ENCODE peak calls at places on chromosomes 12 and 14, in seven cellular contexts. Z, J, E, I, A, H and K are unnamed samples.
A peak's percentile ranks its signal among the peaks of the same experiment; 100 is the strongest.

GRCh38 chr14:29321646-29322045 is 555.1 kb downstream of the FOXG1 start:
- DNase-seq in I (no peak), E (no peak), A (no peak), J (no peak), H (no peak), Z (no peak), K (no peak)

GRCh38 chr14:58829594-58829993 is 191.8 kb downstream of the DACT1 start:
- DNase-seq in I (no peak), Z (no peak), A (no peak), E (no peak), H (no peak), J (no peak), K (no peak)

GRCh38 chr12:51893786-51894185 is 5.9 kb downstream of the ANKRD33 start:
- DNase-seq in I (no peak), Z (no peak), A (no peak), H (no peak), E (no peak), J (no peak), K (no peak)

GRCh38 chr14:37709419-37710195 is 114.2 kb downstream of the TTC6 start:
- DNase-seq in E (no peak), A (no peak), J (no peak), I (no peak), Z (no peak), H (peak; percentile 44), K (no peak)

GRCh38 chr12:62632521-62632920 is 165.9 kb downstream of the MON2 start:
- DNase-seq in H (no peak), I (no peak), E (peak; percentile 4), A (peak; percentile 54), J (peak; percentile 20), Z (peak; percentile 84), K (no peak)

GRCh38 chr12:93387780-93388179 is 10.1 kb downstream of the NUDT4 start:
- DNase-seq in J (no peak), A (no peak), H (no peak), Z (no peak), I (no peak), E (no peak), K (no peak)

GRCh38 chr12:95204141-95204866 is 13.0 kb downstream of the FGD6 start:
- DNase-seq in H (peak; percentile 38), J (peak; percentile 6), A (peak; percentile 69), E (no peak), Z (no peak), I (no peak), K (no peak)

GRCh38 chr12:94714378-94714777 is 64.0 kb upstream of the TMCC3 start:
- DNase-seq in I (no peak), J (no peak), A (no peak), E (no peak), H (no peak), Z (no peak), K (no peak)

GRCh38 chr14:75689012-75689411 is 28.0 kb downstream of the TTLL5 start:
- DNase-seq in E (no peak), J (no peak), I (no peak), H (no peak), Z (peak; percentile 40), A (no peak), K (no peak)

GRCh38 chr12:45388545-45388944 is 172.7 kb downstream of the ANO6 start:
- DNase-seq in H (peak; percentile 60), J (peak; percentile 33), Z (no peak), E (no peak), I (no peak), A (no peak), K (no peak)

GRCh38 chr12:112198120-112198733 is 72.9 kb downstream of the TRAFD1 start:
- DNase-seq in Z (peak; percentile 52), A (no peak), I (peak; percentile 34), J (peak; percentile 64), H (peak; percentile 82), E (peak; percentile 36), K (peak; percentile 12)

GRCh38 chr14:66000771-66001170 is 485.4 kb upstream of the CCDC196 start:
- DNase-seq in Z (no peak), E (no peak), I (no peak), H (no peak), J (no peak), A (no peak), K (no peak)

GRCh38 chr12:48977290-48978281 is 536 bp upstream of the WNT1 start:
- DNase-seq in E (peak; percentile 82), J (peak; percentile 85), Z (peak; percentile 64), H (peak; percentile 48), I (peak; percentile 77), A (no peak), K (peak; percentile 77)

GRCh38 chr12:8887285-8887715 is 27.0 kb upstream of the PHC1 start:
- DNase-seq in A (no peak), J (no peak), E (no peak), Z (no peak), H (no peak), I (no peak), K (no peak)

GRCh38 chr14:24312736-24313507 is 1.6 kb downstream of the LTB4R start:
- DNase-seq in Z (peak; percentile 60), J (no peak), H (peak; percentile 89), E (no peak), I (peak; percentile 30), A (no peak), K (peak; percentile 36)

GRCh38 chr12:71955946-71956345 is 17.3 kb downstream of the TPH2 start:
- DNase-seq in Z (no peak), I (no peak), J (no peak), E (no peak), H (no peak), A (no peak), K (no peak)

GRCh38 chr12:114998118-114998771 is 314.3 kb upstream of the TBX3 start:
- DNase-seq in A (no peak), I (no peak), E (no peak), Z (no peak), J (no peak), H (no peak), K (no peak)

GRCh38 chr12:93142881-93143280 is 213.8 kb upstream of the EEA1 start:
- DNase-seq in H (no peak), E (no peak), Z (no peak), I (no peak), A (no peak), J (no peak), K (no peak)

GRCh38 chr12:94151577-94151976 is 3.2 kb downstream of the PLXNC1 start:
- DNase-seq in I (no peak), J (no peak), H (no peak), Z (no peak), A (no peak), E (no peak), K (no peak)

GRCh38 chr12:27733052-27733656 is 22.5 kb downstream of the MRPS35 start:
- DNase-seq in A (no peak), I (peak; percentile 55), J (no peak), E (peak; percentile 37), Z (no peak), H (peak; percentile 58), K (no peak)

GRCh38 chr12:66514581-66514980 is 164.3 kb downstream of the GRIP1 start:
- DNase-seq in J (no peak), I (no peak), E (no peak), H (no peak), Z (no peak), A (no peak), K (no peak)

GRCh38 chr12:25796523-25797000 is 161.9 kb upstream of the RASSF8 start:
- DNase-seq in I (no peak), J (no peak), H (peak; percentile 66), E (no peak), A (no peak), Z (no peak), K (no peak)

GRCh38 chr14:61894452-61895077 is 132.3 kb downstream of the SNAPC1 start:
- DNase-seq in E (peak; percentile 50), H (peak; percentile 83), Z (peak; percentile 57), A (peak; percentile 62), I (peak; percentile 19), J (peak; percentile 71), K (peak; percentile 49)

GRCh38 chr14:42140831-42141279 is 534.2 kb downstream of the LRFN5 start:
- DNase-seq in E (no peak), H (no peak), A (no peak), I (no peak), J (no peak), Z (no peak), K (no peak)